ENCODE peak calls at places on chromosomes 5 and 9, in six cellular contexts. One of them, this sample, is unnamed.
A peak's percentile ranks its signal among the peaks of the same experiment; 100 is the strongest.

GRCh38 chr9:134314950-134315715 is 11.1 kb upstream of the RXRA start:
- DNase-seq in H9: no peak
- DNase-seq in mesendoderm: peak; percentile 27
- DNase-seq in H1: no peak
- DNase-seq in neuronal stem cell: no peak
- DNase-seq in mesenchymal stem cell: no peak
- DNase-seq in this sample: no peak

GRCh38 chr9:113906411-113907110 is 30.5 kb downstream of the ZNF618 start:
- DNase-seq in H9: no peak
- DNase-seq in mesendoderm: no peak
- DNase-seq in H1: peak; percentile 36
- DNase-seq in neuronal stem cell: no peak
- DNase-seq in mesenchymal stem cell: peak; percentile 36
- DNase-seq in this sample: peak; percentile 41

GRCh38 chr5:151148583-151148982 is 9.0 kb downstream of the ANXA6 start:
- DNase-seq in H9: no peak
- DNase-seq in mesendoderm: no peak
- DNase-seq in H1: no peak
- DNase-seq in neuronal stem cell: no peak
- DNase-seq in mesenchymal stem cell: no peak
- DNase-seq in this sample: no peak

GRCh38 chr9:123928471-123929176 is 1.3 kb downstream of the DENND1A start:
- DNase-seq in H9: no peak
- DNase-seq in mesendoderm: no peak
- DNase-seq in H1: no peak
- DNase-seq in neuronal stem cell: no peak
- DNase-seq in mesenchymal stem cell: peak; percentile 70
- DNase-seq in this sample: peak; percentile 41

GRCh38 chr5:116378007-116378831 is 196.4 kb downstream of the SEMA6A start:
- DNase-seq in H9: no peak
- DNase-seq in mesendoderm: peak; percentile 55
- DNase-seq in H1: no peak
- DNase-seq in neuronal stem cell: no peak
- DNase-seq in mesenchymal stem cell: no peak
- DNase-seq in this sample: no peak

GRCh38 chr9:124513374-124513994 is 6.3 kb upstream of the NR5A1 start:
- DNase-seq in H9: no peak
- DNase-seq in mesendoderm: no peak
- DNase-seq in H1: peak; percentile 49
- DNase-seq in neuronal stem cell: no peak
- DNase-seq in mesenchymal stem cell: no peak
- DNase-seq in this sample: no peak

GRCh38 chr5:175572922-175573321 is 84.9 kb upstream of the HRH2 start:
- DNase-seq in H9: no peak
- DNase-seq in mesendoderm: no peak
- DNase-seq in H1: no peak
- DNase-seq in neuronal stem cell: no peak
- DNase-seq in mesenchymal stem cell: peak; percentile 22
- DNase-seq in this sample: peak; percentile 15

GRCh38 chr5:150457112-150457511 is 7.6 kb upstream of the RPS14 start:
- DNase-seq in H9: peak; percentile 40
- DNase-seq in mesendoderm: peak; percentile 87
- DNase-seq in H1: no peak
- DNase-seq in neuronal stem cell: no peak
- DNase-seq in mesenchymal stem cell: no peak
- DNase-seq in this sample: no peak

GRCh38 chr9:19690128-19690527 is 98.7 kb downstream of the SLC24A2 start:
- DNase-seq in H9: no peak
- DNase-seq in mesendoderm: no peak
- DNase-seq in H1: no peak
- DNase-seq in neuronal stem cell: no peak
- DNase-seq in mesenchymal stem cell: peak; percentile 67
- DNase-seq in this sample: peak; percentile 0

GRCh38 chr9:65400886-65401285 is 115.9 kb upstream of the FOXD4L5 start:
- DNase-seq in H9: no peak
- DNase-seq in mesendoderm: no peak
- DNase-seq in H1: no peak
- DNase-seq in neuronal stem cell: no peak
- DNase-seq in mesenchymal stem cell: no peak
- DNase-seq in this sample: no peak

GRCh38 chr5:116814656-116815055 is 240.0 kb upstream of the SEMA6A start:
- DNase-seq in H9: no peak
- DNase-seq in mesendoderm: peak; percentile 30
- DNase-seq in H1: no peak
- DNase-seq in neuronal stem cell: no peak
- DNase-seq in mesenchymal stem cell: no peak
- DNase-seq in this sample: no peak

GRCh38 chr5:14218480-14218879 is 75.3 kb downstream of the TRIO start:
- DNase-seq in H9: no peak
- DNase-seq in mesendoderm: no peak
- DNase-seq in H1: no peak
- DNase-seq in neuronal stem cell: no peak
- DNase-seq in mesenchymal stem cell: no peak
- DNase-seq in this sample: no peak
- H2BK15ac ChIP-seq in H9: no peak overlapping the region
- H2BK15ac ChIP-seq in mesendoderm: no peak overlapping the region
- H2BK15ac ChIP-seq in H1: no peak overlapping the region
- H2BK15ac ChIP-seq in neuronal stem cell: no peak overlapping the region
- H2BK15ac ChIP-seq in mesenchymal stem cell: peak overlapping the region; percentile 73
- H2BK15ac ChIP-seq in this sample: no peak overlapping the region

DNA sequence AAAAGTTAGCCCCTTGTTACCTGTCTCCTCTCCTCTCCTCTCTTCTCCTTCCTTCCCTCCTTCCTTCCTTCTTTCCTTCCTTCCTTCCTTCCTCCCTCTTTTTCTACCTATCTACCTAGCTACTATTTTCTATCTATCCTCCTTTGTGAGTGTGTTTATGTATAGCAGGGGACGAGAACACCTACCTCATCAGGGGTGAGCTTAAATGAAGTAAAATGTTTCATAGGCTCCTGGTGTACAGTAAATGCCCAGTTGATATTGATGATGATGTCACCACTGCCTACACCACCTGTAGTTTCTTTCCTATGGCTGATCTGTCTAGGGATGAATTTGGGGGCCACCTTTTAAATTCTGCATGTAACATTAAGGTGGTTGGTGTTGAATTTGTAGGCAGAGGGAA is 4.3 kb downstream of the SPIN1 start:
- DNase-seq in H9: no peak
- DNase-seq in mesendoderm: no peak
- DNase-seq in H1: no peak
- DNase-seq in neuronal stem cell: no peak
- DNase-seq in mesenchymal stem cell: no peak
- DNase-seq in this sample: no peak
- H3K4ac ChIP-seq in H9: no peak overlapping the region
- H3K4ac ChIP-seq in mesendoderm: no peak overlapping the region
- H3K4ac ChIP-seq in H1: no peak overlapping the region
- H3K4ac ChIP-seq in neuronal stem cell: no peak overlapping the region
- H3K4ac ChIP-seq in mesenchymal stem cell: no peak overlapping the region
- H3K4ac ChIP-seq in this sample: peak overlapping the region; percentile 70

GRCh38 chr9:120440791-120441190 is 139.2 kb downstream of the CDK5RAP2 start:
- DNase-seq in H9: no peak
- DNase-seq in mesendoderm: no peak
- DNase-seq in H1: no peak
- DNase-seq in neuronal stem cell: no peak
- DNase-seq in mesenchymal stem cell: no peak
- DNase-seq in this sample: no peak
- H2BK15ac ChIP-seq in H9: no peak overlapping the region
- H2BK15ac ChIP-seq in mesendoderm: no peak overlapping the region
- H2BK15ac ChIP-seq in H1: no peak overlapping the region
- H2BK15ac ChIP-seq in neuronal stem cell: no peak overlapping the region
- H2BK15ac ChIP-seq in mesenchymal stem cell: no peak overlapping the region
- H2BK15ac ChIP-seq in this sample: no peak overlapping the region

GRCh38 chr5:177351392-177352329 is at the start of gene LMAN2:
- DNase-seq in H9: peak; percentile 95
- DNase-seq in mesendoderm: peak; percentile 98
- DNase-seq in H1: peak; percentile 90
- DNase-seq in neuronal stem cell: peak; percentile 91
- DNase-seq in mesenchymal stem cell: peak; percentile 97
- DNase-seq in this sample: peak; percentile 96
- H3K4ac ChIP-seq in H9: no peak within 1 kb of the TSS
- H3K4ac ChIP-seq in mesendoderm: peak within 1 kb of the TSS; percentile 56
- H3K4ac ChIP-seq in H1: peak within 1 kb of the TSS; percentile 36
- H3K4ac ChIP-seq in neuronal stem cell: peak within 1 kb of the TSS; percentile 8
- H3K4ac ChIP-seq in mesenchymal stem cell: peak within 1 kb of the TSS; percentile 1
- H3K4ac ChIP-seq in this sample: peak within 1 kb of the TSS; percentile 93

DNA sequence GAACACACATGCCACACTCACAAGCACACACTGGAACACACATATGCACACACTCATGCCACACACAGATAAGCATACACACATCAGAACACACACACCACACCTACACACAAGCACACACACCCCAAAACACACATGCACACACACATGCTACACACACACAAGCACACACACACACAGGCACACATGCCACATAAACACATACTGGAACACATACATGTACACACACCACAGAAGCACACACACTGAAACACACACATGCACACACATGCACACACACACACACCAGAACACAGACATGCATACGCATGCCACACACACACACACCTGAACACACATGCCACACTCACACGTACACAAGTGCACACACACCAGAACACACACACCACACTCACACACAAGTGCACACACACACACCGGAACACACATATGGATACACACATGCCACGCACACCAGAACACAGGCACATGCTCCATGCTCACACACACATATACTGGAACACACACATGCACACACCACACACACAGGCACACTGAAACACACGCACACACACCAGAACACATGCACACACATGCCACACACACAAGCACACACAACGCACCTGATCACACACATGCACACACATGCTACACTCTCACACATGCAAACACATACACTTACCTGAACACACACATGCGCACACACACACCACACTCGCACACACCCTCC is 78.0 kb upstream of the IRX4 start:
- DNase-seq in H9: no peak
- DNase-seq in mesendoderm: no peak
- DNase-seq in H1: no peak
- DNase-seq in neuronal stem cell: no peak
- DNase-seq in mesenchymal stem cell: no peak
- DNase-seq in this sample: no peak
- H2BK15ac ChIP-seq in H9: no peak overlapping the region
- H2BK15ac ChIP-seq in mesendoderm: no peak overlapping the region
- H2BK15ac ChIP-seq in H1: no peak overlapping the region
- H2BK15ac ChIP-seq in neuronal stem cell: no peak overlapping the region
- H2BK15ac ChIP-seq in mesenchymal stem cell: no peak overlapping the region
- H2BK15ac ChIP-seq in this sample: no peak overlapping the region

DNA sequence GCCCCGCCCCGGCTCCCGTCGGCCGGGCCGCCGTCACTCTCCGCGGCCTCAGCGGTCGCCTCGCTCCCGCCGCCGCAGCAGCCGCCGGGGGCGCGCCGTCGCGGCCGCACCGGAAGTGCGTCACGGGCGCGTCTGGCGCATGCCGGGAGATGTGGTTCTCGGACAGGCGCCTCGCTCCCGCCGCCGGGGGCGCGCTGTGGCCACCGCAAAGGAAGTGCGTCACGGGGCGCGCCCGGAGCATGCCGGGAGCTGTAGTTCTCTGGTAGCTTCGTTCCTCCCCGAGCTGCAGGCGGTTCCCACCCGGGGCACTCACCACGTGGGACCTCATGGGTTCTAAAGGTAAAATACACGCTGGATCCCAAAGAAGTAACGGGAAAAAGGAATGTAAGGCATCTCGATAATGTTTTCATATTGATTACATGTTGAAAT is at the start of gene UBAC1:
- DNase-seq in H9: peak; percentile 96
- DNase-seq in mesendoderm: peak; percentile 97
- DNase-seq in H1: peak; percentile 93
- DNase-seq in neuronal stem cell: peak; percentile 94
- DNase-seq in mesenchymal stem cell: peak; percentile 94
- DNase-seq in this sample: peak; percentile 94
- H3K4ac ChIP-seq in H9: no peak within 1 kb of the TSS
- H3K4ac ChIP-seq in mesendoderm: no peak within 1 kb of the TSS
- H3K4ac ChIP-seq in H1: no peak within 1 kb of the TSS
- H3K4ac ChIP-seq in neuronal stem cell: no peak within 1 kb of the TSS
- H3K4ac ChIP-seq in mesenchymal stem cell: no peak within 1 kb of the TSS
- H3K4ac ChIP-seq in this sample: peak within 1 kb of the TSS; percentile 72

GRCh38 chr9:137947012-137947411 is 69.4 kb downstream of the CACNA1B start:
- DNase-seq in H9: no peak
- DNase-seq in mesendoderm: no peak
- DNase-seq in H1: no peak
- DNase-seq in neuronal stem cell: no peak
- DNase-seq in mesenchymal stem cell: no peak
- DNase-seq in this sample: no peak

GRCh38 chr9:137943655-137944054 is 66.1 kb downstream of the CACNA1B start:
- DNase-seq in H9: no peak
- DNase-seq in mesendoderm: no peak
- DNase-seq in H1: no peak
- DNase-seq in neuronal stem cell: no peak
- DNase-seq in mesenchymal stem cell: no peak
- DNase-seq in this sample: no peak

GRCh38 chr9:137949260-137949659 is 71.7 kb downstream of the CACNA1B start:
- DNase-seq in H9: no peak
- DNase-seq in mesendoderm: no peak
- DNase-seq in H1: no peak
- DNase-seq in neuronal stem cell: no peak
- DNase-seq in mesenchymal stem cell: no peak
- DNase-seq in this sample: no peak

GRCh38 chr9:137948642-137949041 is 71.1 kb downstream of the CACNA1B start:
- DNase-seq in H9: no peak
- DNase-seq in mesendoderm: no peak
- DNase-seq in H1: no peak
- DNase-seq in neuronal stem cell: no peak
- DNase-seq in mesenchymal stem cell: no peak
- DNase-seq in this sample: no peak

GRCh38 chr9:137945581-137945980 is 68.0 kb downstream of the CACNA1B start:
- DNase-seq in H9: no peak
- DNase-seq in mesendoderm: peak; percentile 45
- DNase-seq in H1: no peak
- DNase-seq in neuronal stem cell: no peak
- DNase-seq in mesenchymal stem cell: peak; percentile 6
- DNase-seq in this sample: no peak
- H2BK15ac ChIP-seq in H9: no peak overlapping the region
- H2BK15ac ChIP-seq in mesendoderm: no peak overlapping the region
- H2BK15ac ChIP-seq in H1: no peak overlapping the region
- H2BK15ac ChIP-seq in neuronal stem cell: no peak overlapping the region
- H2BK15ac ChIP-seq in mesenchymal stem cell: no peak overlapping the region
- H2BK15ac ChIP-seq in this sample: no peak overlapping the region

GRCh38 chr5:33209252-33209651 is 231.5 kb upstream of the TARS1 start:
- DNase-seq in H9: no peak
- DNase-seq in mesendoderm: no peak
- DNase-seq in H1: no peak
- DNase-seq in neuronal stem cell: no peak
- DNase-seq in mesenchymal stem cell: no peak
- DNase-seq in this sample: no peak
- H3K4ac ChIP-seq in H9: no peak overlapping the region
- H3K4ac ChIP-seq in mesendoderm: no peak overlapping the region
- H3K4ac ChIP-seq in H1: no peak overlapping the region
- H3K4ac ChIP-seq in neuronal stem cell: no peak overlapping the region
- H3K4ac ChIP-seq in mesenchymal stem cell: no peak overlapping the region
- H3K4ac ChIP-seq in this sample: no peak overlapping the region

This sample was measured in IMR-90.